ENCODE peak calls at places on chromosome 1, in five cellular contexts. M, G, R, S and D are unnamed samples.
A peak's percentile ranks its signal among the peaks of the same experiment; 100 is the strongest.

GRCh38 chr1:184300446-184300845 is 86.4 kb upstream of the C1orf21 start:
- DNase-seq in M (no peak), G (no peak), R (no peak), S (peak; percentile 39), D (no peak)

GRCh38 chr1:220272047-220272840 is at the start of gene RAB3GAP2:
- DNase-seq in M (peak; percentile 96), G (peak; percentile 100), R (peak; percentile 97), S (peak; percentile 92), D (peak; percentile 94)

GRCh38 chr1:175572932-175573871 is 170.2 kb downstream of the TNR start:
- DNase-seq in M (no peak), G (no peak), R (peak; percentile 1), S (no peak), D (no peak)

GRCh38 chr1:243580072-243580471 is 270.0 kb downstream of the AKT3 start:
- DNase-seq in M (no peak), G (no peak), R (no peak), S (peak; percentile 53), D (no peak)

GRCh38 chr1:202235003-202235660 is 41.5 kb downstream of the LGR6 start:
- DNase-seq in M (no peak), G (no peak), R (no peak), S (no peak), D (no peak)

GRCh38 chr1:187244623-187245022 is 415.9 kb downstream of the PLA2G4A start:
- DNase-seq in M (no peak), G (no peak), R (no peak), S (no peak), D (no peak)

GRCh38 chr1:203143671-203144070 is 16.1 kb downstream of the ADORA1 start:
- DNase-seq in M (no peak), G (no peak), R (no peak), S (no peak), D (no peak)

GRCh38 chr1:64476251-64476952 is 6.5 kb downstream of the CACHD1 start:
- DNase-seq in M (no peak), G (peak; percentile 73), R (no peak), S (peak; percentile 72), D (no peak)

GRCh38 chr1:85379203-85380136 is 85.5 kb downstream of the DDAH1 start:
- DNase-seq in M (no peak), G (no peak), R (no peak), S (no peak), D (no peak)

GRCh38 chr1:85274969-85275453 is 1.4 kb downstream of the BCL10 start:
- DNase-seq in M (no peak), G (peak; percentile 60), R (no peak), S (peak; percentile 85), D (no peak)

GRCh38 chr1:101043776-101044175 is 18.2 kb upstream of the DPH5 start:
- DNase-seq in M (no peak), G (peak; percentile 46), R (no peak), S (peak; percentile 51), D (no peak)

GRCh38 chr1:108719253-108719652 is 6.5 kb downstream of the FNDC7 start:
- DNase-seq in M (no peak), G (no peak), R (no peak), S (no peak), D (no peak)

GRCh38 chr1:20430355-20431290 is 55.4 kb downstream of the CAMK2N1 start:
- DNase-seq in M (no peak), G (peak; percentile 52), R (peak; percentile 28), S (peak; percentile 30), D (peak; percentile 28)